ENCODE peak calls at places on chromosomes 6 and 20, in four cellular contexts. One of them, this sample, is unnamed.
A peak's percentile ranks its signal among the peaks of the same experiment; 100 is the strongest.

GRCh38 chr6:43771858-43772570 is 2.0 kb downstream of the VEGFA start:
- DNase-seq in mesendoderm: peak; percentile 57
- DNase-seq in IMR-90: no peak
- DNase-seq in H1: no peak
- DNase-seq in this sample: peak; percentile 52

GRCh38 chr6:145490068-145490467 is 245.3 kb downstream of the EPM2A start:
- DNase-seq in mesendoderm: no peak
- DNase-seq in IMR-90: no peak
- DNase-seq in H1: no peak
- DNase-seq in this sample: no peak

GRCh38 chr6:163750436-163751031 is 336.0 kb downstream of the QKI start:
- DNase-seq in mesendoderm: no peak
- DNase-seq in IMR-90: no peak
- DNase-seq in H1: no peak
- DNase-seq in this sample: no peak

GRCh38 chr20:23937303-23938117 is 51.1 kb downstream of the GGTLC1 start:
- DNase-seq in mesendoderm: peak; percentile 68
- DNase-seq in IMR-90: peak; percentile 36
- DNase-seq in H1: peak; percentile 41
- DNase-seq in this sample: peak; percentile 80

GRCh38 chr6:157312733-157313132 is 10.6 kb downstream of the TMEM242 start:
- DNase-seq in mesendoderm: no peak
- DNase-seq in IMR-90: peak; percentile 14
- DNase-seq in H1: no peak
- DNase-seq in this sample: no peak

GRCh38 chr20:58605292-58606065 is 45.6 kb upstream of the STX16 start:
- DNase-seq in mesendoderm: no peak
- DNase-seq in IMR-90: no peak
- DNase-seq in H1: no peak
- DNase-seq in this sample: no peak

GRCh38 chr20:63739129-63740069 is at the start of gene SLC2A4RG:
- DNase-seq in mesendoderm: peak; percentile 77
- DNase-seq in IMR-90: peak; percentile 62
- DNase-seq in H1: no peak
- DNase-seq in this sample: peak; percentile 68

GRCh38 chr6:34182751-34183531 is 37.1 kb upstream of the GRM4 start:
- DNase-seq in mesendoderm: peak; percentile 59
- DNase-seq in IMR-90: no peak
- DNase-seq in H1: no peak
- DNase-seq in this sample: no peak

GRCh38 chr20:51801220-51801991 is 915 bp downstream of the SALL4 start:
- DNase-seq in mesendoderm: peak; percentile 83
- DNase-seq in IMR-90: no peak
- DNase-seq in H1: no peak
- DNase-seq in this sample: peak; percentile 55

GRCh38 chr20:46573234-46573633 is 22.8 kb upstream of the OCSTAMP start:
- DNase-seq in mesendoderm: no peak
- DNase-seq in IMR-90: no peak
- DNase-seq in H1: no peak
- DNase-seq in this sample: no peak

GRCh38 chr6:156269751-156270369 is 507.3 kb upstream of the ARID1B start:
- DNase-seq in mesendoderm: no peak
- DNase-seq in IMR-90: no peak
- DNase-seq in H1: no peak
- DNase-seq in this sample: no peak

GRCh38 chr6:32716396-32716795 is 24.8 kb upstream of the HLA-DQA2 start:
- DNase-seq in mesendoderm: peak; percentile 16
- DNase-seq in IMR-90: no peak
- DNase-seq in H1: no peak
- DNase-seq in this sample: no peak

GRCh38 chr6:116251568-116252384 is 2.1 kb downstream of the TSPYL4 start:
- DNase-seq in mesendoderm: peak; percentile 73
- DNase-seq in IMR-90: peak; percentile 80
- DNase-seq in H1: peak; percentile 29
- DNase-seq in this sample: peak; percentile 39

GRCh38 chr20:53447271-53447670 is 146.4 kb downstream of the ZNF217 start:
- DNase-seq in mesendoderm: no peak
- DNase-seq in IMR-90: no peak
- DNase-seq in H1: no peak
- DNase-seq in this sample: no peak

GRCh38 chr20:30921286-30922071 is 336.0 kb upstream of the DEFB115 start:
- DNase-seq in mesendoderm: no peak
- DNase-seq in IMR-90: no peak
- DNase-seq in H1: no peak
- DNase-seq in this sample: no peak

GRCh38 chr6:152184573-152185157 is 377.2 kb downstream of the ESR1 start:
- DNase-seq in mesendoderm: no peak
- DNase-seq in IMR-90: no peak
- DNase-seq in H1: no peak
- DNase-seq in this sample: no peak

GRCh38 chr20:39082686-39083085 is 120.5 kb downstream of the DHX35 start:
- DNase-seq in mesendoderm: no peak
- DNase-seq in IMR-90: no peak
- DNase-seq in H1: no peak
- DNase-seq in this sample: no peak

GRCh38 chr6:33306356-33306755 is 7.5 kb downstream of the TAPBP start:
- DNase-seq in mesendoderm: no peak
- DNase-seq in IMR-90: no peak
- DNase-seq in H1: no peak
- DNase-seq in this sample: no peak

GRCh38 chr6:169908403-169908933 is 157.0 kb downstream of the ERMARD start:
- DNase-seq in mesendoderm: no peak
- DNase-seq in IMR-90: no peak
- DNase-seq in H1: no peak
- DNase-seq in this sample: no peak

GRCh38 chr6:21748343-21749063 is 155.0 kb downstream of the SOX4 start:
- DNase-seq in mesendoderm: peak; percentile 60
- DNase-seq in IMR-90: peak; percentile 61
- DNase-seq in H1: no peak
- DNase-seq in this sample: no peak

GRCh38 chr20:36110936-36111445 is 43.5 kb upstream of the EPB41L1 start:
- DNase-seq in mesendoderm: no peak
- DNase-seq in IMR-90: no peak
- DNase-seq in H1: no peak
- DNase-seq in this sample: no peak

GRCh38 chr6:154257074-154257473 is 99.5 kb downstream of the IPCEF1 start:
- DNase-seq in mesendoderm: no peak
- DNase-seq in IMR-90: no peak
- DNase-seq in H1: no peak
- DNase-seq in this sample: no peak

GRCh38 chr6:1871936-1872335 is 262.2 kb downstream of the FOXC1 start:
- DNase-seq in mesendoderm: peak; percentile 40
- DNase-seq in IMR-90: no peak
- DNase-seq in H1: no peak
- DNase-seq in this sample: no peak

GRCh38 chr6:92315312-92315711 is 1104.0 kb downstream of the EPHA7 start:
- DNase-seq in mesendoderm: no peak
- DNase-seq in IMR-90: no peak
- DNase-seq in H1: no peak
- DNase-seq in this sample: no peak
- H4K5ac ChIP-seq in mesendoderm: no peak overlapping the region
- H4K5ac ChIP-seq in IMR-90: no peak overlapping the region
- H4K5ac ChIP-seq in H1: no peak overlapping the region
- H4K5ac ChIP-seq in this sample: no peak overlapping the region

GRCh38 chr20:32470025-32470861 is 112.1 kb downstream of the ASXL1 start:
- DNase-seq in mesendoderm: peak; percentile 93
- DNase-seq in IMR-90: peak; percentile 70
- DNase-seq in H1: no peak
- DNase-seq in this sample: peak; percentile 85

GRCh38 chr20:32468860-32469259 is 110.7 kb downstream of the ASXL1 start:
- DNase-seq in mesendoderm: no peak
- DNase-seq in IMR-90: no peak
- DNase-seq in H1: no peak
- DNase-seq in this sample: no peak

GRCh38 chr20:32472581-32473207 is 112.4 kb downstream of the NOL4L start:
- DNase-seq in mesendoderm: no peak
- DNase-seq in IMR-90: no peak
- DNase-seq in H1: no peak
- DNase-seq in this sample: no peak

GRCh38 chr20:32473231-32474008 is 111.7 kb downstream of the NOL4L start:
- DNase-seq in mesendoderm: no peak
- DNase-seq in IMR-90: no peak
- DNase-seq in H1: no peak
- DNase-seq in this sample: no peak

DNA sequence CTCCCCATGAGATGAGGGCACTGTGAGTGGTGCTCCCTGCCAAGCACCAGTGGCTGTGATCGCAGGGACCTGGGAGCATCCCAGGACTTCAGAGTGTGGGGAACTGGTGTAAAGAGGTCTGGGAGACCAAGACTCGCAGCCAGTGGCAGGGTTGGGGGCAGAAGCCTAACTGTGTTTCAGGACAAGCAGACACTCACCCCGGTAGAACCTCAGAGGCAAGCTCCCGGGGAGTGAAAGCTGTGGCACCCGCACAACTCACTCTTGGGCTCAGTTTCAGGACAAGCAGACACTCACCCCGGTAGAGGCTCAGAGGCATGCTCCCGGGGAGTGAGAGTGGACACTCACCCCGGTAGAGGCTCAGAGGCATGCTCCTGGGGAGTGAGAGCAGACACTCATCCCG is 112.8 kb downstream of the ASXL1 start:
- DNase-seq in mesendoderm: no peak
- DNase-seq in IMR-90: no peak
- DNase-seq in H1: no peak
- DNase-seq in this sample: no peak
- H4K5ac ChIP-seq in mesendoderm: no peak overlapping the region
- H4K5ac ChIP-seq in IMR-90: no peak overlapping the region
- H4K5ac ChIP-seq in H1: no peak overlapping the region
- H4K5ac ChIP-seq in this sample: no peak overlapping the region

DNA sequence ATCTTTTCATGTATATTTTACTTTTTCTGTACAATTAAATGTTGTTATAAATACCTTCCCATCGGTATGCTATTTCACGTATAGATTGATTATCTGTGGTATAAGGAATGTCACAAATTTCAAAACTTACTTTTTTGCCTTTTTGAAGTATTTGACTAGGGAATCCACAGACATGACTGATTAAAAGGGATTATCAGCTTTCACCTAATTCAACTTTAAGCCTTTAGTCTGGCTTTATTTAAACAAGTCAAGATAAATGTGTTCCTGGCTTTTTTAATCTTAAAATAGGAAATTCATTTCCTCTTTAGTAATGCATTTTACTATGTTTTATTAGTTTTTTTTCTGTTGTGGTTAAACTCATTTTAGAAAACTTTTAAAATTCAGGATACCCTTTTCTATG is 160.0 kb downstream of the MACROD2 start:
- DNase-seq in mesendoderm: peak; percentile 59
- DNase-seq in IMR-90: no peak
- DNase-seq in H1: no peak
- DNase-seq in this sample: no peak
- H4K5ac ChIP-seq in mesendoderm: no peak overlapping the region
- H4K5ac ChIP-seq in IMR-90: no peak overlapping the region
- H4K5ac ChIP-seq in H1: no peak overlapping the region
- H4K5ac ChIP-seq in this sample: no peak overlapping the region

GRCh38 chr6:118269659-118270058 is 278.4 kb upstream of the PLN start:
- DNase-seq in mesendoderm: no peak
- DNase-seq in IMR-90: no peak
- DNase-seq in H1: no peak
- DNase-seq in this sample: no peak

GRCh38 chr6:118260833-118261232 is 287.3 kb upstream of the PLN start:
- DNase-seq in mesendoderm: no peak
- DNase-seq in IMR-90: no peak
- DNase-seq in H1: no peak
- DNase-seq in this sample: no peak

GRCh38 chr6:118263929-118264486 is 284.1 kb upstream of the PLN start:
- DNase-seq in mesendoderm: peak; percentile 79
- DNase-seq in IMR-90: peak; percentile 1
- DNase-seq in H1: no peak
- DNase-seq in this sample: peak; percentile 44
- H4K5ac ChIP-seq in mesendoderm: no peak overlapping the region
- H4K5ac ChIP-seq in IMR-90: no peak overlapping the region
- H4K5ac ChIP-seq in H1: no peak overlapping the region
- H4K5ac ChIP-seq in this sample: no peak overlapping the region

DNA sequence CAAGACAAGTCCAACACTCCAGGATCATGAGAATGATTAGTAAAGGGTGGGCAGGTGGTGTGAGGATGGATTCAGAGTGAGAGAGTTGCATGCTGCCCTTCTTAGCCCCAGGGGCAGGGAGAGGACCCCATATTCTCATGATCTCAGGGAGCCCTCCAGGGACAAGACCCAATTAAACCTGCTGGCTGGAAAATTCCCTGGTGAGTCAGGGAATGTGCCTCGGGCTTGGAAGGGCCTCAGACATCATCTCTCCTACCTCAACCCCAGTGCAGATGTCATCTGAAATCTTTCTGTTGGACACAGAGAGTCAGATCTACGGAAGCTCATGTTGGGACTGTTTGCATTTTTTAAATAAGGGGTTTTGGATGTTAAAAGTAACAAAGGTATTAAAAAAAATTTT is 9.2 kb upstream of the SIRPD start:
- DNase-seq in mesendoderm: no peak
- DNase-seq in IMR-90: peak; percentile 0
- DNase-seq in H1: no peak
- DNase-seq in this sample: no peak
- H4K5ac ChIP-seq in mesendoderm: no peak overlapping the region
- H4K5ac ChIP-seq in IMR-90: no peak overlapping the region
- H4K5ac ChIP-seq in H1: no peak overlapping the region
- H4K5ac ChIP-seq in this sample: no peak overlapping the region

DNA sequence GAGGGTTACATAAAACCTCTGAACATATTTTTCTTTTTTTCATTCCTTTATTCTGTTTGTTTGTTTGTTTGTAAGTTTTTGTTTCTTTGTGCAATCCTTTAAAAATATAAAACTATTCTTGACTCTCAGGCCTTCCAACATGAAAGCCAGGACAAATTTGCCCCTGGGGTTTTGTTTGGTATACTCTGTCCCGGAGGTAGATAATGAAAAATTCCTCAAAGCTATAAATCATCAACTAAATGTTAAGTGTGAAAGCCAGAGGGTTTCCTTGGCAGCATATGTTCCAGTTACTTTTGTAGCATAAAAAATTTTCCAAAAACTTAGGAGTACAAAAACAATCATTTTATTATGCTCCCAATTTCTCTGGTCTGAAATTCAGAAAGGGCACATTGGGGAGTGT is 1084.3 kb upstream of the GJE1 start:
- DNase-seq in mesendoderm: no peak
- DNase-seq in IMR-90: no peak
- DNase-seq in H1: no peak
- DNase-seq in this sample: no peak
- H4K5ac ChIP-seq in mesendoderm: no peak overlapping the region
- H4K5ac ChIP-seq in IMR-90: no peak overlapping the region
- H4K5ac ChIP-seq in H1: no peak overlapping the region
- H4K5ac ChIP-seq in this sample: no peak overlapping the region

DNA sequence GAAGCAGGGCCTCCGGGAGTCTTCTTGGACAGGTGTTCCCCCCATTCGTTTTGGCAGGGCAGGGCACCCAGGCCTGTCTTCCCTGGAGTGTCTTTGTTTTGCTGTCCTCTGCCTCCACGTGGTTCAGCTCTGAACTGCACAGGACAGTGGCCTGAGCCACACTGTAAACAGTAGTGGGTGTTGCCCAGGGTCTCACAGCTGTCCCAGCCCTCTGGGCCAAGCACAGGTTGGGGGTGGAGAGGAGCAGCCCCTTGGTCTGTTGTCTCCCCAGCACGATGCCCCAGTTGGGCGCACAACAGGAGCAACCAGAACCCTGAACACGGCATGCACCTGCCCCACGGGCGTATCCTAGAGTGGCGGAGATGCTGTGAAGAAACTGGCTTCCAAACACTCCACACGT is 14.4 kb downstream of the CCDC167 start:
- DNase-seq in mesendoderm: peak; percentile 50
- DNase-seq in IMR-90: no peak
- DNase-seq in H1: no peak
- DNase-seq in this sample: peak; percentile 56
- H4K5ac ChIP-seq in mesendoderm: no peak overlapping the region
- H4K5ac ChIP-seq in IMR-90: no peak overlapping the region
- H4K5ac ChIP-seq in H1: no peak overlapping the region
- H4K5ac ChIP-seq in this sample: no peak overlapping the region

This sample was measured in H9.